ENCODE peak calls at places on chromosomes 13 and 19, in six cellular contexts. One of them, this sample, is unnamed.

GRCh38 chr19:1163283-1163933 is 10.7 kb downstream of the SBNO2 start:
- DNase-seq in trophoblast cell: no peak
- DNase-seq in mesenchymal stem cell: no peak
- DNase-seq in H9: no peak
- DNase-seq in H1: no peak
- DNase-seq in IMR-90: no peak
- DNase-seq in this sample: no peak

GRCh38 chr19:10625003-10625761 is at the start of gene SLC44A2:
- DNase-seq in mesenchymal stem cell: peak
- DNase-seq in trophoblast cell: peak
- DNase-seq in H9: peak
- DNase-seq in IMR-90: peak
- DNase-seq in H1: no peak
- DNase-seq in this sample: peak

GRCh38 chr13:39037410-39037879 is 444 bp downstream of the PROSER1 start:
- DNase-seq in mesenchymal stem cell: peak
- DNase-seq in H9: no peak
- DNase-seq in trophoblast cell: peak
- DNase-seq in H1: no peak
- DNase-seq in IMR-90: no peak
- DNase-seq in this sample: no peak

GRCh38 chr19:16001481-16002312 is 52.9 kb downstream of the OR10H4 start:
- DNase-seq in H9: no peak
- DNase-seq in H1: no peak
- DNase-seq in mesenchymal stem cell: peak
- DNase-seq in trophoblast cell: no peak
- DNase-seq in IMR-90: peak
- DNase-seq in this sample: no peak

GRCh38 chr13:41614671-41615519 is 157.5 kb downstream of the RGCC start:
- DNase-seq in IMR-90: peak
- DNase-seq in mesenchymal stem cell: peak
- DNase-seq in trophoblast cell: peak
- DNase-seq in H1: no peak
- DNase-seq in H9: no peak
- DNase-seq in this sample: no peak

GRCh38 chr13:111283991-111284390 is 36.5 kb upstream of the TEX29 start:
- DNase-seq in trophoblast cell: no peak
- DNase-seq in IMR-90: no peak
- DNase-seq in H9: no peak
- DNase-seq in mesenchymal stem cell: no peak
- DNase-seq in H1: no peak
- DNase-seq in this sample: no peak

GRCh38 chr19:19261350-19262189 is 11.5 kb downstream of the TM6SF2 start:
- DNase-seq in mesenchymal stem cell: no peak
- DNase-seq in IMR-90: no peak
- DNase-seq in H9: peak
- DNase-seq in trophoblast cell: no peak
- DNase-seq in H1: peak
- DNase-seq in this sample: peak

GRCh38 chr19:3809881-3810707 is 23.9 kb upstream of the MATK start:
- DNase-seq in H1: no peak
- DNase-seq in mesenchymal stem cell: no peak
- DNase-seq in IMR-90: no peak
- DNase-seq in H9: no peak
- DNase-seq in trophoblast cell: no peak
- DNase-seq in this sample: no peak

GRCh38 chr13:49098198-49098597 is 121.9 kb upstream of the MLNR start:
- DNase-seq in H9: no peak
- DNase-seq in trophoblast cell: peak
- DNase-seq in H1: no peak
- DNase-seq in mesenchymal stem cell: peak
- DNase-seq in IMR-90: peak
- DNase-seq in this sample: no peak

GRCh38 chr13:23991119-23991518 is 93.8 kb upstream of the C1QTNF9B start:
- DNase-seq in mesenchymal stem cell: no peak
- DNase-seq in H1: no peak
- DNase-seq in H9: no peak
- DNase-seq in IMR-90: no peak
- DNase-seq in trophoblast cell: no peak
- DNase-seq in this sample: no peak

GRCh38 chr13:49220035-49220855 is at the start of gene MLNR:
- DNase-seq in trophoblast cell: no peak
- DNase-seq in mesenchymal stem cell: peak
- DNase-seq in H9: peak
- DNase-seq in IMR-90: no peak
- DNase-seq in H1: no peak
- DNase-seq in this sample: peak

GRCh38 chr13:62333466-62333865 is 917.8 kb upstream of the PCDH20 start:
- DNase-seq in IMR-90: no peak
- DNase-seq in mesenchymal stem cell: no peak
- DNase-seq in H9: no peak
- DNase-seq in trophoblast cell: no peak
- DNase-seq in H1: no peak
- DNase-seq in this sample: no peak

GRCh38 chr13:48233097-48233885 is at the start of gene ITM2B:
- DNase-seq in H1: no peak
- DNase-seq in mesenchymal stem cell: peak
- DNase-seq in H9: peak
- DNase-seq in trophoblast cell: peak
- DNase-seq in IMR-90: peak
- DNase-seq in this sample: peak

GRCh38 chr13:96519380-96519779 is 429.5 kb downstream of the HS6ST3 start:
- DNase-seq in trophoblast cell: no peak
- DNase-seq in H1: no peak
- DNase-seq in IMR-90: no peak
- DNase-seq in mesenchymal stem cell: no peak
- DNase-seq in H9: no peak
- DNase-seq in this sample: no peak

GRCh38 chr19:32287811-32288227 is 57.6 kb upstream of the ZNF507 start:
- DNase-seq in H9: peak
- DNase-seq in mesenchymal stem cell: peak
- DNase-seq in IMR-90: peak
- DNase-seq in trophoblast cell: peak
- DNase-seq in H1: peak
- DNase-seq in this sample: peak

GRCh38 chr19:45340232-45340898 is at the start of gene KLC3:
- DNase-seq in H9: peak
- DNase-seq in mesenchymal stem cell: no peak
- DNase-seq in trophoblast cell: peak
- DNase-seq in IMR-90: no peak
- DNase-seq in H1: no peak
- DNase-seq in this sample: no peak

GRCh38 chr19:13234518-13234917 is 84.3 kb downstream of the IER2 start:
- DNase-seq in IMR-90: no peak
- DNase-seq in mesenchymal stem cell: peak
- DNase-seq in H9: peak
- DNase-seq in H1: peak
- DNase-seq in trophoblast cell: no peak
- DNase-seq in this sample: no peak

GRCh38 chr19:57419439-57419838 is 8.5 kb downstream of the ZNF17 start:
- DNase-seq in H1: no peak
- DNase-seq in trophoblast cell: no peak
- DNase-seq in H9: no peak
- DNase-seq in IMR-90: no peak
- DNase-seq in mesenchymal stem cell: no peak
- DNase-seq in this sample: no peak

GRCh38 chr19:18878058-18878797 is 17.7 kb downstream of the CERS1 start:
- DNase-seq in trophoblast cell: no peak
- DNase-seq in H9: peak
- DNase-seq in IMR-90: no peak
- DNase-seq in mesenchymal stem cell: no peak
- DNase-seq in H1: no peak
- DNase-seq in this sample: no peak

GRCh38 chr19:54352546-54352945 is 12.2 kb downstream of the LAIR1 start:
- DNase-seq in H1: no peak
- DNase-seq in mesenchymal stem cell: no peak
- DNase-seq in IMR-90: no peak
- DNase-seq in trophoblast cell: no peak
- DNase-seq in H9: no peak
- DNase-seq in this sample: no peak

GRCh38 chr19:54355675-54356074 is 9.1 kb downstream of the LAIR1 start:
- DNase-seq in H1: no peak
- DNase-seq in IMR-90: no peak
- DNase-seq in H9: no peak
- DNase-seq in trophoblast cell: no peak
- DNase-seq in mesenchymal stem cell: no peak
- DNase-seq in this sample: no peak

GRCh38 chr19:54351474-54351873 is 12.5 kb upstream of the LILRA4 start:
- DNase-seq in H9: no peak
- DNase-seq in IMR-90: no peak
- DNase-seq in trophoblast cell: no peak
- DNase-seq in H1: no peak
- DNase-seq in mesenchymal stem cell: no peak
- DNase-seq in this sample: no peak

GRCh38 chr19:54354761-54355160 is 10.0 kb downstream of the LAIR1 start:
- DNase-seq in trophoblast cell: no peak
- DNase-seq in mesenchymal stem cell: no peak
- DNase-seq in H9: no peak
- DNase-seq in H1: no peak
- DNase-seq in IMR-90: no peak
- DNase-seq in this sample: no peak

GRCh38 chr19:54352041-54352440 is 12.7 kb downstream of the LAIR1 start:
- DNase-seq in H1: no peak
- DNase-seq in mesenchymal stem cell: no peak
- DNase-seq in IMR-90: no peak
- DNase-seq in H9: no peak
- DNase-seq in trophoblast cell: no peak
- DNase-seq in this sample: no peak
- H4K91ac ChIP-seq in H1: no peak
- H4K91ac ChIP-seq in mesenchymal stem cell: no peak
- H4K91ac ChIP-seq in IMR-90: no peak
- H4K91ac ChIP-seq in H9: no peak
- H4K91ac ChIP-seq in trophoblast cell: no peak
- H4K91ac ChIP-seq in this sample: peak

GRCh38 chr13:100389617-100390016 is 199.0 kb downstream of the GGACT start:
- DNase-seq in H9: no peak
- DNase-seq in trophoblast cell: no peak
- DNase-seq in mesenchymal stem cell: no peak
- DNase-seq in H1: no peak
- DNase-seq in IMR-90: no peak
- DNase-seq in this sample: no peak
- H4K91ac ChIP-seq in H9: no peak
- H4K91ac ChIP-seq in trophoblast cell: no peak
- H4K91ac ChIP-seq in mesenchymal stem cell: peak
- H4K91ac ChIP-seq in H1: no peak
- H4K91ac ChIP-seq in IMR-90: peak
- H4K91ac ChIP-seq in this sample: no peak

GRCh38 chr13:32503727-32504126 is 34.9 kb downstream of the N4BP2L2 start:
- DNase-seq in H9: no peak
- DNase-seq in mesenchymal stem cell: no peak
- DNase-seq in H1: no peak
- DNase-seq in IMR-90: no peak
- DNase-seq in trophoblast cell: no peak
- DNase-seq in this sample: no peak
- H4K91ac ChIP-seq in H9: no peak
- H4K91ac ChIP-seq in mesenchymal stem cell: no peak
- H4K91ac ChIP-seq in H1: no peak
- H4K91ac ChIP-seq in IMR-90: no peak
- H4K91ac ChIP-seq in trophoblast cell: no peak
- H4K91ac ChIP-seq in this sample: no peak

GRCh38 chr13:79658333-79658975 is 177.5 kb downstream of the NDFIP2 start:
- DNase-seq in trophoblast cell: no peak
- DNase-seq in mesenchymal stem cell: peak
- DNase-seq in H9: no peak
- DNase-seq in H1: no peak
- DNase-seq in IMR-90: no peak
- DNase-seq in this sample: no peak
- H4K91ac ChIP-seq in trophoblast cell: peak
- H4K91ac ChIP-seq in mesenchymal stem cell: peak
- H4K91ac ChIP-seq in H9: no peak
- H4K91ac ChIP-seq in H1: no peak
- H4K91ac ChIP-seq in IMR-90: no peak
- H4K91ac ChIP-seq in this sample: no peak

GRCh38 chr13:71758823-71759222 is 108.2 kb downstream of the DACH1 start:
- DNase-seq in H9: no peak
- DNase-seq in trophoblast cell: no peak
- DNase-seq in H1: no peak
- DNase-seq in IMR-90: no peak
- DNase-seq in mesenchymal stem cell: peak
- DNase-seq in this sample: peak
- H4K91ac ChIP-seq in H9: no peak
- H4K91ac ChIP-seq in trophoblast cell: no peak
- H4K91ac ChIP-seq in H1: no peak
- H4K91ac ChIP-seq in IMR-90: no peak
- H4K91ac ChIP-seq in mesenchymal stem cell: no peak
- H4K91ac ChIP-seq in this sample: no peak

GRCh38 chr13:113792236-113792770 is 33.3 kb downstream of the TMEM255B start:
- DNase-seq in trophoblast cell: no peak
- DNase-seq in H9: no peak
- DNase-seq in IMR-90: no peak
- DNase-seq in mesenchymal stem cell: no peak
- DNase-seq in H1: no peak
- DNase-seq in this sample: no peak

GRCh38 chr13:113793718-113794085 is 34.7 kb downstream of the TMEM255B start:
- DNase-seq in trophoblast cell: no peak
- DNase-seq in H1: no peak
- DNase-seq in H9: no peak
- DNase-seq in mesenchymal stem cell: no peak
- DNase-seq in IMR-90: no peak
- DNase-seq in this sample: no peak

GRCh38 chr13:113792821-113793717 is 34.0 kb downstream of the TMEM255B start:
- DNase-seq in mesenchymal stem cell: no peak
- DNase-seq in H1: no peak
- DNase-seq in H9: no peak
- DNase-seq in IMR-90: no peak
- DNase-seq in trophoblast cell: no peak
- DNase-seq in this sample: no peak

GRCh38 chr13:113794764-113795173 is 35.7 kb downstream of the TMEM255B start:
- DNase-seq in mesenchymal stem cell: no peak
- DNase-seq in trophoblast cell: no peak
- DNase-seq in H9: no peak
- DNase-seq in H1: no peak
- DNase-seq in IMR-90: no peak
- DNase-seq in this sample: no peak

GRCh38 chr13:113794086-113794485 is 35.1 kb downstream of the TMEM255B start:
- DNase-seq in mesenchymal stem cell: no peak
- DNase-seq in H9: no peak
- DNase-seq in H1: no peak
- DNase-seq in IMR-90: no peak
- DNase-seq in trophoblast cell: no peak
- DNase-seq in this sample: no peak
- H4K91ac ChIP-seq in mesenchymal stem cell: no peak
- H4K91ac ChIP-seq in H9: no peak
- H4K91ac ChIP-seq in H1: no peak
- H4K91ac ChIP-seq in IMR-90: no peak
- H4K91ac ChIP-seq in trophoblast cell: no peak
- H4K91ac ChIP-seq in this sample: no peak

This sample was measured in neuronal stem cell.